ENCODE peak calls at places on chromosomes 5 and 9, in nine cellular contexts. S is neural crest cell; T is IMR-90; C is GM13976; E is mesothelial cell of epicardium; F is fibroblast of lung; Q is CD4-positive, alpha-beta T cell; L is lower leg skin; P is A549. I is an unnamed sample.

GRCh38 chr5:50593681-50594080 is 72.8 kb upstream of the PARP8 start:
- DNase-seq in S (no peak), T (no peak), C (no peak), E (no peak), F (no peak), Q (no peak), L (no peak), P (no peak), I (no peak)

GRCh38 chr5:57412680-57413079 is 69.9 kb downstream of the ACTBL2 start:
- DNase-seq in S (no peak), T (no peak), C (no peak), E (no peak), F (no peak), Q (no peak), L (no peak), P (no peak), I (no peak)

GRCh38 chr5:43413966-43414365 is 1.8 kb upstream of the CCL28 start:
- DNase-seq in S (no peak), T (no peak), C (no peak), E (no peak), F (no peak), Q (no peak), L (no peak), P (no peak), I (no peak)

GRCh38 chr5:82975812-82976211 is 101.4 kb downstream of the TMEM167A start:
- DNase-seq in S (no peak), T (no peak), C (no peak), E (no peak), F (no peak), Q (no peak), L (no peak), P (no peak), I (no peak)

GRCh38 chr5:132070460-132071337 is 2.9 kb upstream of the CSF2 start:
- DNase-seq in S (no peak), T (peak), C (peak), E (no peak), F (peak), Q (no peak), L (no peak), P (no peak), I (no peak)

GRCh38 chr5:3654515-3654914 is 58.9 kb downstream of the IRX1 start:
- DNase-seq in S (no peak), T (no peak), C (no peak), E (no peak), F (no peak), Q (no peak), L (no peak), P (no peak), I (no peak)

GRCh38 chr5:2112128-2112808 is 229.5 kb upstream of the IRX4 start:
- DNase-seq in S (no peak), T (no peak), C (no peak), E (no peak), F (no peak), Q (no peak), L (no peak), P (no peak), I (no peak)

GRCh38 chr9:38634315-38634714 is 13.9 kb upstream of the ANKRD18A start:
- DNase-seq in S (no peak), T (no peak), C (no peak), E (no peak), F (no peak), Q (no peak), L (no peak), P (no peak), I (no peak)

GRCh38 chr5:107878676-107879075 is 207.9 kb upstream of the EFNA5 start:
- DNase-seq in S (no peak), T (no peak), C (no peak), E (no peak), F (peak), Q (no peak), L (no peak), P (no peak), I (no peak)

GRCh38 chr5:1330146-1330846 is 14.6 kb downstream of the CLPTM1L start:
- DNase-seq in S (no peak), T (no peak), C (no peak), E (no peak), F (peak), Q (no peak), L (peak), P (no peak), I (peak)

GRCh38 chr9:133558191-133559126 is 24.0 kb downstream of the ADAMTSL2 start:
- DNase-seq in S (peak), T (peak), C (peak), E (no peak), F (peak), Q (no peak), L (peak), P (no peak), I (no peak)

GRCh38 chr5:158431369-158432029 is 572.6 kb upstream of the CLINT1 start:
- DNase-seq in S (no peak), T (no peak), C (no peak), E (no peak), F (no peak), Q (no peak), L (peak), P (no peak), I (no peak)

GRCh38 chr9:4339783-4340335 is 40.0 kb upstream of the GLIS3 start:
- DNase-seq in S (no peak), T (peak), C (peak), E (no peak), F (no peak), Q (no peak), L (no peak), P (peak), I (no peak)

GRCh38 chr5:168579987-168580508 is 880 bp upstream of the PANK3 start:
- DNase-seq in S (no peak), T (no peak), C (no peak), E (no peak), F (no peak), Q (no peak), L (no peak), P (no peak), I (no peak)

GRCh38 chr5:66974256-66974655 is 222.3 kb downstream of the CD180 start:
- DNase-seq in S (no peak), T (peak), C (no peak), E (no peak), F (no peak), Q (no peak), L (no peak), P (no peak), I (no peak)

GRCh38 chr9:1707291-1707690 is 307.9 kb upstream of the SMARCA2 start:
- DNase-seq in S (no peak), T (no peak), C (no peak), E (no peak), F (no peak), Q (no peak), L (no peak), P (no peak), I (no peak)

GRCh38 chr5:88251048-88251711 is 17.5 kb downstream of the TMEM161B start:
- DNase-seq in S (no peak), T (peak), C (no peak), E (no peak), F (peak), Q (no peak), L (no peak), P (no peak), I (no peak)

GRCh38 chr9:89608646-89609335 is 4.0 kb downstream of the GADD45G start:
- DNase-seq in S (no peak), T (no peak), C (no peak), E (no peak), F (no peak), Q (no peak), L (no peak), P (no peak), I (no peak)

GRCh38 chr5:150320048-150320555 is 17.4 kb upstream of the ARSI start:
- DNase-seq in S (no peak), T (peak), C (no peak), E (no peak), F (peak), Q (no peak), L (peak), P (peak), I (no peak)

GRCh38 chr9:98991981-98992884 is 48.5 kb downstream of the COL15A1 start:
- DNase-seq in S (no peak), T (no peak), C (no peak), E (no peak), F (no peak), Q (no peak), L (no peak), P (no peak), I (no peak)

GRCh38 chr9:96232539-96233241 is 69.3 kb downstream of the HSD17B3 start:
- DNase-seq in S (peak), T (peak), C (peak), E (no peak), F (no peak), Q (no peak), L (peak), P (peak), I (no peak)

GRCh38 chr9:29830815-29831214 is 2257.5 kb upstream of the C9orf72 start:
- DNase-seq in S (peak), T (no peak), C (no peak), E (no peak), F (peak), Q (no peak), L (no peak), P (peak), I (no peak)

GRCh38 chr5:57221049-57221568 is 47.2 kb downstream of the GPBP1 start:
- DNase-seq in S (peak), T (peak), C (peak), E (no peak), F (peak), Q (no peak), L (no peak), P (peak), I (no peak)

GRCh38 chr9:38761334-38761733 is 41.4 kb upstream of the FAM240B start:
- DNase-seq in S (no peak), T (no peak), C (no peak), E (no peak), F (no peak), Q (no peak), L (no peak), P (no peak), I (no peak)

GRCh38 chr9:130029591-130029990 is 13.4 kb downstream of the FNBP1 start:
- DNase-seq in S (no peak), T (no peak), C (no peak), E (no peak), F (no peak), Q (no peak), L (no peak), P (no peak), I (no peak)

GRCh38 chr9:98652741-98653140 is 56.0 kb downstream of the GABBR2 start:
- DNase-seq in S (no peak), T (no peak), C (no peak), E (no peak), F (peak), Q (no peak), L (no peak), P (no peak), I (no peak)

GRCh38 chr5:61673007-61673735 is 341.1 kb downstream of the ZSWIM6 start:
- DNase-seq in S (no peak), T (peak), C (no peak), E (no peak), F (peak), Q (no peak), L (no peak), P (peak), I (no peak)

GRCh38 chr5:61467766-61468482 is 135.9 kb downstream of the ZSWIM6 start:
- DNase-seq in S (no peak), T (peak), C (no peak), E (no peak), F (peak), Q (no peak), L (no peak), P (no peak), I (no peak)

GRCh38 chr9:93895535-93895934 is 59.6 kb downstream of the BARX1 start:
- DNase-seq in S (no peak), T (no peak), C (peak), E (no peak), F (no peak), Q (no peak), L (no peak), P (no peak), I (no peak)

GRCh38 chr5:15191012-15191411 is 309.0 kb upstream of the FBXL7 start:
- DNase-seq in S (no peak), T (no peak), C (no peak), E (no peak), F (no peak), Q (no peak), L (no peak), P (no peak), I (no peak)

GRCh38 chr5:74206571-74207550 is 433.7 kb downstream of the ENC1 start:
- DNase-seq in S (no peak), T (peak), C (no peak), E (no peak), F (peak), Q (no peak), L (no peak), P (no peak), I (no peak)

GRCh38 chr5:74216012-74216411 is 424.5 kb downstream of the ENC1 start:
- DNase-seq in S (no peak), T (no peak), C (no peak), E (no peak), F (no peak), Q (no peak), L (no peak), P (no peak), I (no peak)

GRCh38 chr5:74209566-74209965 is 431.0 kb downstream of the ENC1 start:
- DNase-seq in S (no peak), T (peak), C (no peak), E (no peak), F (peak), Q (no peak), L (no peak), P (no peak), I (no peak)

DNA sequence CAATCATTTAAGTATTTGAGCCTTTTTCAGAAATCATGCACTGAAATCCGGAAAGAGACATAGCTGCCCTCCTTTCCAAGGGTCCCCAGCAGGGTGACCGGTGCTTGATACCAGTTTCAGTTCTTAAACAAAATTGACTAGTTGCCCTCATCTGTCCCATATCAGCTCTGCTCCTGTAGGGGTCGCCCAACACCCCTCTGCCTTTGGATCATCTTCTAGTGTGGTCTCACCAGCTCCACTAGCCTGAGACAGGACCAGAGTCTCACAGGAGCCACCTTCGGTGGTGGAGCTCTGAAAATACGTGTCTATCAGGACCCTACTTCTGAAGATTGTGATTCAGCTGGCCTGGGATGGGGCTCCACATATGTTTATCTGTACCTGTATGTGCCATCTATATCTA is 428.2 kb downstream of the ENC1 start:
- DNase-seq in S (no peak), T (peak), C (no peak), E (no peak), F (no peak), Q (no peak), L (no peak), P (peak), I (no peak)
- TF ChIP-seq CTCF in S (peak), T (peak), C (peak), E (no peak), F (peak), Q (no peak), L (no peak), P (peak), I (no peak)

GRCh38 chr5:112367400-112367799 is 51.7 kb downstream of the EPB41L4A start:
- DNase-seq in S (no peak), T (no peak), C (no peak), E (no peak), F (no peak), Q (no peak), L (no peak), P (no peak), I (no peak)

GRCh38 chr5:112371054-112371453 is 48.0 kb downstream of the EPB41L4A start:
- DNase-seq in S (no peak), T (no peak), C (no peak), E (no peak), F (no peak), Q (no peak), L (no peak), P (no peak), I (no peak)

GRCh38 chr5:112372543-112372942 is 46.5 kb downstream of the EPB41L4A start:
- DNase-seq in S (no peak), T (no peak), C (no peak), E (no peak), F (no peak), Q (no peak), L (no peak), P (peak), I (no peak)

DNA sequence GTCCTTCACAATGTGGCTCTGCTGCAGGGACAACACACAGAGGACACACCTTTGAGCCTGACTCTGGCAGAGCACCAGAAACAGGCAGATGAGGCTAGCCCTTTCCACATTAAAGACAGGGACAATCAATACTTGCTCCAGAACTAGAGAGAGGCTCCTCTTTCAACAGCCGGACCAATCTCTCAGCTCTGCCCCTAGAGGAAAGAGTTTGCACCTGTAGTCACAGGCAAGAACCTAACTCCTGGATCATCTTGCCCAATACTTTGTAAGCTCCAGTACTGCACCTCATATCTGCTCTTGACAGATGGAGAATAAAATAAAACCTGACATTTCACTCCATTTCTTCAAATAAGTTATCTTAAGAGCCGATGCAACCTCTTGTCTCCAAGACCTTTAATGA is 52.1 kb downstream of the EPB41L4A start:
- DNase-seq in S (no peak), T (no peak), C (no peak), E (no peak), F (no peak), Q (no peak), L (no peak), P (peak), I (no peak)
- TF ChIP-seq CTCF in S (peak), T (no peak), C (no peak), E (no peak), F (peak), Q (no peak), L (no peak), P (no peak), I (no peak)

GRCh38 chr5:178309271-178310008 is 76.8 kb upstream of the PHYKPL start:
- DNase-seq in S (no peak), T (no peak), C (no peak), E (peak), F (no peak), Q (no peak), L (no peak), P (peak), I (peak)
- TF ChIP-seq CTCF in S (no peak), T (no peak), C (no peak), E (no peak), F (no peak), Q (no peak), L (no peak), P (no peak), I (no peak)

DNA sequence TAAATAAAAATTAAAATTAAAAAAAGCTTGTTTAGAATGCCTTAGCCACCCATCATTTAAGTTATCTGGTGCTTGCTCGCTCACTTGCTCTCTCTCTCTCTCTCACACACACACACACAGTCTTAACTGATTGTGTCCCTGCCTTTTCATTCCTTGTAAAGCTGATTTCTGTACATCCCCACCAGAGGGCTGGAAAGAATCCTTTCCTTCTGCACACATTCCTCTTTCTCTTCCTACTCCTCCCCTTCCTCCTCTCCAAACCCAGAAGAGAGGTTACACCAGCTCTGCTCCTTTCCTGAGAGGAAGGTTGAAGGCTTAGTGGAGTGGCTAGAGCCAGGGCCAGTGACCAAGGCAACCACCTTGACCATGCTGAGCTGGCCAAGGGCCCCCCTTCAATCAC is 25.7 kb downstream of the STK10 start:
- DNase-seq in S (no peak), T (peak), C (no peak), E (no peak), F (peak), Q (no peak), L (no peak), P (peak), I (no peak)
- TF ChIP-seq CTCF in S (peak), T (peak), C (no peak), E (no peak), F (no peak), Q (no peak), L (no peak), P (no peak), I (no peak)

DNA sequence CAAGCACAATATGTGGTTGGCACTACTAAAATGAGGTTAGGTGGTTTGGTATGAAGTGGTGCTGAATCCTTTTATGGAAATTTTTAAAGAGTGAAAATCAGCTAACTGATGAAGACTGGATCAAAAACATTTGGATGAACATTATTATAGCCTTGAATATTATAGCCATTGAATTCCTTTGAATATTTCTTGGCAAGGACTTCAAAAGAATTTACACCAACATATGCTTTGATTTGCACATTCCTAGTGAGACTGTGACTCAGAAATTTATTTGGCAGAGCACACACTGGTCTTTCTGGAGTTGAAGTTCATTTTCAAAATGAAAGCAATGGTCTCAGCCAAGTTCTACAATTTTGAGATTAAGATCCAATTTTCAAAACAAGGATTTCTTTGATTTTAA is 318.4 kb downstream of the CHSY3 start:
- DNase-seq in S (no peak), T (no peak), C (no peak), E (no peak), F (peak), Q (no peak), L (no peak), P (no peak), I (no peak)
- TF ChIP-seq CTCF in S (no peak), T (no peak), C (no peak), E (no peak), F (no peak), Q (no peak), L (no peak), P (no peak), I (no peak)

GRCh38 chr5:143108498-143109128 is 294.9 kb downstream of the NR3C1 start:
- DNase-seq in S (no peak), T (no peak), C (no peak), E (no peak), F (no peak), Q (no peak), L (no peak), P (no peak), I (no peak)

GRCh38 chr5:143101740-143102386 is 301.6 kb downstream of the NR3C1 start:
- DNase-seq in S (no peak), T (no peak), C (no peak), E (no peak), F (no peak), Q (no peak), L (no peak), P (no peak), I (no peak)

GRCh38 chr5:143102414-143102813 is 301.1 kb downstream of the NR3C1 start:
- DNase-seq in S (no peak), T (no peak), C (no peak), E (no peak), F (no peak), Q (no peak), L (no peak), P (no peak), I (no peak)

GRCh38 chr5:143105216-143105905 is 298.1 kb downstream of the NR3C1 start:
- DNase-seq in S (no peak), T (no peak), C (no peak), E (no peak), F (no peak), Q (no peak), L (no peak), P (no peak), I (no peak)

GRCh38 chr5:143106175-143106574 is 297.3 kb downstream of the NR3C1 start:
- DNase-seq in S (no peak), T (peak), C (no peak), E (no peak), F (peak), Q (no peak), L (no peak), P (peak), I (no peak)
- TF ChIP-seq CTCF in S (peak), T (peak), C (no peak), E (no peak), F (peak), Q (no peak), L (no peak), P (peak), I (no peak)

I was measured in CD14-positive monocyte.